ENCODE peak calls at places on chromosomes 11 and 22, in six cellular contexts. One of them, this sample, is unnamed. For H3K36me3 and H3K4me1, the result is how much of the 10 kb centered on the place peaks cover.

GRCh38 chr11:83574516-83574915 is 288.3 kb upstream of the CCDC90B start:
- DNase-seq in GM23338: no peak
- DNase-seq in heart left ventricle: no peak
- DNase-seq in stomach: no peak
- DNase-seq in uterus: no peak
- DNase-seq in transverse colon: no peak
- DNase-seq in this sample: no peak

GRCh38 chr11:67465190-67465522 is 3.9 kb downstream of the TMEM134 start:
- DNase-seq in GM23338: peak
- DNase-seq in heart left ventricle: no peak
- DNase-seq in stomach: peak
- DNase-seq in uterus: no peak
- DNase-seq in transverse colon: no peak
- DNase-seq in this sample: no peak

GRCh38 chr11:2314525-2315394 is 12.9 kb downstream of the TSPAN32 start:
- DNase-seq in GM23338: no peak
- DNase-seq in heart left ventricle: peak
- DNase-seq in stomach: peak
- DNase-seq in uterus: peak
- DNase-seq in transverse colon: peak
- DNase-seq in this sample: peak

GRCh38 chr11:35735411-35735810 is 72.8 kb downstream of the TRIM44 start:
- DNase-seq in GM23338: no peak
- DNase-seq in heart left ventricle: no peak
- DNase-seq in stomach: no peak
- DNase-seq in uterus: no peak
- DNase-seq in transverse colon: no peak
- DNase-seq in this sample: no peak

GRCh38 chr22:25054943-25055511 is 102.5 kb downstream of the KIAA1671 start:
- DNase-seq in GM23338: no peak
- DNase-seq in heart left ventricle: no peak
- DNase-seq in stomach: no peak
- DNase-seq in uterus: no peak
- DNase-seq in transverse colon: no peak
- DNase-seq in this sample: no peak

GRCh38 chr11:8523396-8523795 is 70.6 kb downstream of the STK33 start:
- DNase-seq in GM23338: no peak
- DNase-seq in heart left ventricle: no peak
- DNase-seq in stomach: no peak
- DNase-seq in uterus: no peak
- DNase-seq in transverse colon: no peak
- DNase-seq in this sample: no peak

GRCh38 chr11:111429066-111429506 is 50.0 kb upstream of the POU2AF1 start:
- DNase-seq in GM23338: peak
- DNase-seq in heart left ventricle: peak
- DNase-seq in stomach: peak
- DNase-seq in uterus: peak
- DNase-seq in transverse colon: peak
- DNase-seq in this sample: peak

GRCh38 chr11:125348704-125349635 is 147.1 kb downstream of the FEZ1 start:
- DNase-seq in GM23338: peak
- DNase-seq in heart left ventricle: peak
- DNase-seq in stomach: peak
- DNase-seq in uterus: peak
- DNase-seq in transverse colon: peak
- DNase-seq in this sample: no peak

GRCh38 chr11:118152552-118153471 is at the start of gene SCN4B:
- DNase-seq in GM23338: peak
- DNase-seq in heart left ventricle: peak
- DNase-seq in stomach: peak
- DNase-seq in uterus: peak
- DNase-seq in transverse colon: peak
- DNase-seq in this sample: peak

DNA sequence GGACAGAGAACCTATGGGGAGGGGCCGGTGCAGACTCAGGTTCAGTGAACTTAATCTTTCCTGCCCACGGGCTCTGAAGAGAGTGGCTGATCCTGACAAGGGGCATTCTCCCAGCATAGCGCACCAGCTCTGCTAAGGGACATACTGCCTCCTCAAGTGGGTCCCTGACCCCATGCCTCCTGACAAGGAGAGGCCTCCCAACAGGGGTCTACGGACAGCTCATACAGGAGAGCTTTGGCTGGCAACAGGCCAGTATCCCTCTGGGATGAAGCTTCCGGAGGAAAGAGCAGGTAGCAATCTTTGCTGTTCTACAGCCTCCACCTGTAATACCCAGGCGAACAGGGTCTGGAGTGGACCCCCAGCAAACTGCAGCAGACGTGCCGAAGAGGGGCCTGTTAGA is 394.0 kb downstream of the LRRC4C start:
- DNase-seq in GM23338: no peak
- DNase-seq in heart left ventricle: no peak
- DNase-seq in stomach: no peak
- DNase-seq in uterus: no peak
- DNase-seq in transverse colon: no peak
- DNase-seq in this sample: no peak
- H3K36me3 ChIP-seq in GM23338: under half
- H3K36me3 ChIP-seq in heart left ventricle: under half
- H3K36me3 ChIP-seq in stomach: under half
- H3K36me3 ChIP-seq in uterus: under half
- H3K36me3 ChIP-seq in transverse colon: under half
- H3K36me3 ChIP-seq in this sample: under half

DNA sequence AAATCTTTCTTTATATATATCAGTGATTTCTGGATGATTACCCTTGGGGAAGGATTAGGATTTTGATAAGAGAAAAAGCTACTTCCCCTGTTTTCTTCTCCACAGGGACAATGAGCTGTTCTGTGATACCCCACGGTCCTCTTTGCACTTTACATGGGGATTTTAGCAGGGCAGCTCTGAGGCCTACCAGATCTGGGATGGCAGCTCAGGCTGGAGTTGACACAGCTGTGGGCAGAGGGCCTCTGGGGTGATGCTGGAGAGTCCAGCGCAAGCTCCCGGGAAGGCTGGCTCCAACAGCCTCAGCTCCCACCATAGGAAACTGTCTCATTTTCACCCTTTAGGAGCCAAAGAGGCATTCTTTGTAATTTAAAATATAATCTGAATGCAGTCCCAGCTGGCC is 383.8 kb upstream of the NARS2 start:
- DNase-seq in GM23338: no peak
- DNase-seq in heart left ventricle: no peak
- DNase-seq in stomach: no peak
- DNase-seq in uterus: no peak
- DNase-seq in transverse colon: no peak
- DNase-seq in this sample: no peak
- H3K4me1 ChIP-seq in GM23338: under half
- H3K4me1 ChIP-seq in heart left ventricle: under half
- H3K4me1 ChIP-seq in stomach: under half
- H3K4me1 ChIP-seq in uterus: under half
- H3K4me1 ChIP-seq in transverse colon: under half
- H3K4me1 ChIP-seq in this sample: under half

GRCh38 chr11:64297722-64298358 is 2.3 kb upstream of the CATSPERZ start:
- DNase-seq in GM23338: peak
- DNase-seq in heart left ventricle: no peak
- DNase-seq in stomach: no peak
- DNase-seq in uterus: no peak
- DNase-seq in transverse colon: peak
- DNase-seq in this sample: no peak

GRCh38 chr11:64296830-64297721 is 3.1 kb upstream of the CATSPERZ start:
- DNase-seq in GM23338: peak
- DNase-seq in heart left ventricle: no peak
- DNase-seq in stomach: no peak
- DNase-seq in uterus: no peak
- DNase-seq in transverse colon: no peak
- DNase-seq in this sample: no peak

GRCh38 chr11:64303109-64304031 is 2.0 kb upstream of the ESRRA start:
- DNase-seq in GM23338: no peak
- DNase-seq in heart left ventricle: no peak
- DNase-seq in stomach: no peak
- DNase-seq in uterus: no peak
- DNase-seq in transverse colon: no peak
- DNase-seq in this sample: no peak

GRCh38 chr11:64298966-64299846 is 952 bp upstream of the CATSPERZ start:
- DNase-seq in GM23338: peak
- DNase-seq in heart left ventricle: peak
- DNase-seq in stomach: peak
- DNase-seq in uterus: peak
- DNase-seq in transverse colon: peak
- DNase-seq in this sample: no peak

DNA sequence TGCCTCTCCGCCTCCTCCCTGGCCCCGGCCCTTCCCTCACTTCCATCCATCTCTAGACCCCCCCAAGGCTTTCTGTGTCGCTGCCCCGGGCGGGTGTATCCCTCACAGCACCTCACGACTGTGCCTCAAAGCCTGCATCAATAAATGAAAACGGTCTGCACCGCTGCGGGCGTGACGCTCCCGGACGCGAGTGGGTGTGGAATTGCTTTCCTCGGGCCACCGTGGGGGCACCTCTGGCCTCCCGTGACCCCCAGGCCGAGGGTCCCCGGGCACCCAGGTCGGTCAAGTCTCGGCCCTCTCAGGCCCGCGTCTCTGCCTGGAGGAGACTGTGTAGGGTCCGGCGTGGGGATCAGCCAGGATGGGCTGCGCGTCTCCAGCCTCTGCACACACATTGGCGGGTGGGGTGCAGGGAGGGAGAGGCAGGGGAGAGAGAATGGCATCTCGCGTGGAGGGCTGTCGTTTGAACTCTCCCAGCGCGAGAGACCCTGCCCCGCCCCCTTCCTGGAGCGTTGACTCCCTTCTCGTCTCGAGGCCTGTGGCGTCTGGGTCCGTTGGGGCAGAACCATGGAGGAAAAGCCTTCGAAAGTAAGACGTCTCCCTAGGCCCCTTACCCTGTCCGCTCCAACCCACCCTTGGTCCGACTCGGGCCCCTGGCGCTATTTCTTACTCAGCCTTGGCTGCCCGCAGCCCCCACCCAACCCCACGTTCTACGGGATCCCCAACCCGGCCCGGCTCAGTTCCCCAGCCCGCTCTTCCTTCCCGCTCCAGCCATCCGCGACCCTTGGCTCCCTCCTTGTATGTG is at the start of gene CATSPERZ:
- DNase-seq in GM23338: peak
- DNase-seq in heart left ventricle: no peak
- DNase-seq in stomach: no peak
- DNase-seq in uterus: no peak
- DNase-seq in transverse colon: no peak
- DNase-seq in this sample: no peak
- H3K27ac ChIP-seq in GM23338: no peak
- H3K27ac ChIP-seq in heart left ventricle: no peak
- H3K27ac ChIP-seq in stomach: peak
- H3K27ac ChIP-seq in uterus: no peak
- H3K27ac ChIP-seq in transverse colon: no peak
- H3K27ac ChIP-seq in this sample: peak

GRCh38 chr11:72968395-72968794 is 154.2 kb downstream of the ATG16L2 start:
- DNase-seq in GM23338: no peak
- DNase-seq in heart left ventricle: no peak
- DNase-seq in stomach: no peak
- DNase-seq in uterus: no peak
- DNase-seq in transverse colon: no peak
- DNase-seq in this sample: no peak

GRCh38 chr11:72962717-72963116 is 148.5 kb downstream of the ATG16L2 start:
- DNase-seq in GM23338: no peak
- DNase-seq in heart left ventricle: no peak
- DNase-seq in stomach: no peak
- DNase-seq in uterus: no peak
- DNase-seq in transverse colon: no peak
- DNase-seq in this sample: no peak

GRCh38 chr11:72969894-72970335 is 155.7 kb downstream of the ATG16L2 start:
- DNase-seq in GM23338: no peak
- DNase-seq in heart left ventricle: no peak
- DNase-seq in stomach: no peak
- DNase-seq in uterus: no peak
- DNase-seq in transverse colon: no peak
- DNase-seq in this sample: no peak

GRCh38 chr11:72962084-72962483 is 147.9 kb downstream of the ATG16L2 start:
- DNase-seq in GM23338: no peak
- DNase-seq in heart left ventricle: no peak
- DNase-seq in stomach: no peak
- DNase-seq in uterus: no peak
- DNase-seq in transverse colon: no peak
- DNase-seq in this sample: no peak

DNA sequence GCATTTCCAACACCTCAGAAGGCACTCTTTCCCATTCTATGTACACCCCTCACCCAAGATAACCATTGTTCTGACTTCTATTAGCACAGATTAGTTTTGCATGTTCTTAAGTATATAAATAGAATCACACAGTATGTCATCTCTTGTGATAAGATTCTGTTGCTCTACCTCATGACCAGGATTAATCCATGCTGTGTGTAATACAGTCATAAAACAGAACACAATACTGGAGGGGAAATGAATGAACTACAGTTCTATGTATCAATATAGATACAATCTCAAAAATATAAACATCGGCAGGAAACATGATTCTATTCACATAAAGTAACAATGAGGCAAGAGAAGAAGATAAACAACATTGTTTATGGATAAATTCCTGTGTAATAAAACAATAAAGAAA is 151.5 kb downstream of the ATG16L2 start:
- DNase-seq in GM23338: no peak
- DNase-seq in heart left ventricle: no peak
- DNase-seq in stomach: no peak
- DNase-seq in uterus: no peak
- DNase-seq in transverse colon: no peak
- DNase-seq in this sample: no peak
- H3K36me3 ChIP-seq in GM23338: under half
- H3K36me3 ChIP-seq in heart left ventricle: under half
- H3K36me3 ChIP-seq in stomach: under half
- H3K36me3 ChIP-seq in uterus: under half
- H3K36me3 ChIP-seq in transverse colon: under half
- H3K36me3 ChIP-seq in this sample: under half

DNA sequence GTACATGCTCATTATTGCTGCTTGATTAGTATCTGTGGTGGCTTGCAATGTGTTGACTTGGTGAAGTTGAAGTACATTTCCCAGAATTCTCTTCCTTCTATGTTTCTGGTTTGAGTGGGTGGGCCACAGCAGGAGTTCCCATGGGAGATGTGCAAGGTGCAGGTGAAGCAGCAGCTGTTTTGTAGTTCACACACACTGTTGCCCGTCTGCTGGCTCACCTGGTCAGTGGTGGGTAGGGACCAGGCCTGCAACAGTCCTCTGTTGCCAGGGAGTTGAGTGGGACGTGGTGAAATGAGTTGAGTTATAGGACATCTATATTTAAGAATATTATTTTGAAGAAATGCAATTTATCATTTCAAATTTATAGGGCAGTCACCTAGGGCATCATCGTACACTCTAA is 417.4 kb downstream of the TMEM135 start:
- DNase-seq in GM23338: no peak
- DNase-seq in heart left ventricle: no peak
- DNase-seq in stomach: no peak
- DNase-seq in uterus: no peak
- DNase-seq in transverse colon: no peak
- DNase-seq in this sample: no peak
- H3K4me1 ChIP-seq in GM23338: under half
- H3K4me1 ChIP-seq in heart left ventricle: under half
- H3K4me1 ChIP-seq in stomach: under half
- H3K4me1 ChIP-seq in uterus: under half
- H3K4me1 ChIP-seq in transverse colon: under half
- H3K4me1 ChIP-seq in this sample: under half

GRCh38 chr11:126423154-126423553 is 67.7 kb downstream of the ST3GAL4 start:
- DNase-seq in GM23338: no peak
- DNase-seq in heart left ventricle: no peak
- DNase-seq in stomach: no peak
- DNase-seq in uterus: no peak
- DNase-seq in transverse colon: peak
- DNase-seq in this sample: no peak
- H3K27ac ChIP-seq in GM23338: no peak
- H3K27ac ChIP-seq in heart left ventricle: no peak
- H3K27ac ChIP-seq in stomach: no peak
- H3K27ac ChIP-seq in uterus: no peak
- H3K27ac ChIP-seq in transverse colon: peak
- H3K27ac ChIP-seq in this sample: no peak

This sample was measured in lung.